ENCODE peak calls at places on chromosomes 4 and X, in five cellular contexts. O is RWPE1; R is left lung; A is stimulated activated effector memory CD8-positive, alpha-beta T cell treated with anti-CD3 and anti-CD28 coated beads, Interleukin-12 subunit alpha, Interleukin-12 subunit beta, amount 100 ng/mL, for 72 hours; G is stimulated activated CD4-positive, alpha-beta T cell treated with anti-CD3 and anti-CD28 coated beads, TNF-alpha, amount 100 ng/mL, for 48 hours. P is an unnamed sample.

GRCh38 chrX:13647709-13648212 is 5.2 kb upstream of the TCEANC start:
- DNase-seq in A (peak), R (peak), G (peak), O (peak), P (no peak)

GRCh38 chrX:276588-277171 is 4.5 kb upstream of the PLCXD1 start:
- DNase-seq in O (peak), A (no peak), G (no peak), R (peak), P (peak)

GRCh38 chrX:48790477-48790876 is 4.1 kb downstream of the GATA1 start:
- DNase-seq in R (no peak), A (no peak), G (no peak), O (no peak), P (no peak)

GRCh38 chr4:8862800-8863758 is 8.6 kb downstream of the HMX1 start:
- DNase-seq in O (no peak), G (no peak), A (no peak), R (no peak), P (no peak)

GRCh38 chrX:125387945-125388344 is 68.3 kb downstream of the TEX13C start:
- DNase-seq in A (no peak), G (no peak), R (no peak), O (no peak), P (no peak)

GRCh38 chr4:59655996-59656395 is 1544.1 kb upstream of the ADGRL3 start:
- DNase-seq in R (no peak), O (no peak), G (no peak), A (no peak), P (no peak)

GRCh38 chr4:26819026-26819425 is 41.6 kb upstream of the STIM2 start:
- DNase-seq in A (no peak), R (no peak), O (no peak), G (no peak), P (no peak)

GRCh38 chr4:44257461-44257860 is 191.1 kb downstream of the KCTD8 start:
- DNase-seq in O (no peak), G (no peak), A (no peak), R (no peak), P (no peak)

GRCh38 chrX:72100824-72101351 is 30.8 kb downstream of the RTL5 start:
- DNase-seq in R (peak), G (peak), O (no peak), A (peak), P (no peak)

GRCh38 chrX:105314468-105314867 is 94.0 kb upstream of the TEX13A start:
- DNase-seq in A (no peak), G (no peak), O (peak), R (no peak), P (no peak)

GRCh38 chrX:2894885-2895292 is 34.2 kb downstream of the ARSD start:
- DNase-seq in O (peak), A (no peak), G (no peak), R (no peak), P (no peak)

GRCh38 chr4:123446791-123447474 is 50.3 kb downstream of the SPRY1 start:
- DNase-seq in A (no peak), O (no peak), G (no peak), R (no peak), P (no peak)

GRCh38 chr4:154123897-154124296 is 335.0 kb upstream of the SFRP2 start:
- DNase-seq in G (no peak), R (no peak), A (no peak), O (no peak), P (no peak)

GRCh38 chrX:119692241-119693031 is 532 bp downstream of the SEPTIN6 start:
- DNase-seq in A (no peak), R (peak), O (peak), G (no peak), P (peak)

GRCh38 chr4:130092187-130093015 is 996.4 kb downstream of the C4orf33 start:
- DNase-seq in G (no peak), O (no peak), A (no peak), R (no peak), P (no peak)

GRCh38 chr4:12145106-12145505 is 716.4 kb upstream of the HS3ST1 start:
- DNase-seq in R (no peak), G (no peak), A (no peak), O (no peak), P (no peak)

GRCh38 chr4:73776363-73776762 is 36.0 kb downstream of the CXCL8 start:
- DNase-seq in O (no peak), A (no peak), R (no peak), G (no peak), P (peak)

GRCh38 chr4:67963345-67963744 is at the start of gene TMPRSS11A:
- DNase-seq in R (no peak), A (no peak), G (no peak), O (no peak), P (no peak)

GRCh38 chr4:53943345-53944085 is 120.9 kb downstream of the CHIC2 start:
- DNase-seq in R (no peak), A (no peak), O (peak), G (no peak), P (peak)

GRCh38 chr4:7808752-7809151 is 130.9 kb downstream of the AFAP1 start:
- DNase-seq in R (no peak), O (peak), G (no peak), A (no peak), P (no peak)

GRCh38 chr4:65791111-65791806 is 121.0 kb upstream of the EPHA5 start:
- DNase-seq in R (no peak), G (no peak), A (no peak), O (no peak), P (no peak)

GRCh38 chr4:164935363-164935762 is 42.1 kb downstream of the TRIM61 start:
- DNase-seq in G (no peak), R (no peak), A (no peak), O (no peak), P (no peak)

GRCh38 chr4:8534129-8534528 is 46.1 kb upstream of the GPR78 start:
- DNase-seq in O (peak), G (no peak), A (no peak), R (no peak), P (no peak)

GRCh38 chrX:30665471-30665870 is 12.2 kb downstream of the GK start:
- DNase-seq in G (no peak), A (no peak), R (no peak), O (no peak), P (no peak)

GRCh38 chr4:140851032-140851636 is 94.9 kb upstream of the TBC1D9 start:
- DNase-seq in R (no peak), A (no peak), G (no peak), O (peak), P (peak)

GRCh38 chrX:102650903-102651241 is 411 bp upstream of the GPRASP1 start:
- DNase-seq in A (no peak), R (no peak), G (no peak), O (no peak), P (no peak)

GRCh38 chr4:176377705-176378302 is 58.0 kb downstream of the SPCS3 start:
- DNase-seq in O (peak), G (no peak), R (no peak), A (no peak), P (peak)

GRCh38 chrX:49978191-49978590 is 55.8 kb downstream of the CLCN5 start:
- DNase-seq in R (no peak), A (no peak), G (no peak), O (no peak), P (no peak)

GRCh38 chr4:11261066-11261850 is 167.4 kb downstream of the HS3ST1 start:
- DNase-seq in A (no peak), O (no peak), R (no peak), G (no peak), P (no peak)

GRCh38 chrX:24424948-24425347 is 40.1 kb upstream of the PDK3 start:
- DNase-seq in G (no peak), R (no peak), A (no peak), O (no peak), P (peak)

GRCh38 chr4:85825937-85826678 is 351.2 kb downstream of the ARHGAP24 start:
- DNase-seq in G (no peak), R (peak), O (no peak), A (no peak), P (peak)

GRCh38 chrX:135740683-135741149 is 27.3 kb downstream of the CT45A3 start:
- DNase-seq in A (peak), O (peak), G (peak), R (peak), P (peak)

GRCh38 chr4:1332686-1333085 is 14.3 kb upstream of the UVSSA start:
- DNase-seq in O (no peak), R (no peak), G (no peak), A (no peak), P (no peak)

GRCh38 chrX:47467106-47467505 is 15.9 kb downstream of the ZNF41 start:
- DNase-seq in O (no peak), G (no peak), A (no peak), R (no peak), P (no peak)

GRCh38 chrX:63128509-63128908 is 222.6 kb downstream of the SPIN4 start:
- DNase-seq in G (no peak), A (no peak), R (no peak), O (no peak), P (peak)

GRCh38 chr4:170716868-170717267 is 627.1 kb upstream of the AADAT start:
- DNase-seq in R (no peak), G (no peak), O (no peak), A (no peak), P (no peak)

GRCh38 chr4:183556947-183557346 is 52.1 kb downstream of the ING2 start:
- DNase-seq in O (no peak), A (no peak), R (no peak), G (no peak), P (no peak)